ENCODE peak calls at places on chromosome 20, in five cellular contexts. C, N, R, Q and I are unnamed samples.

GRCh38 chr20:62120365-62120762 is 1.9 kb upstream of the LSM14B start:
- DNase-seq in C (no peak), N (no peak), R (no peak), Q (no peak), I (no peak)

GRCh38 chr20:36575066-36575743 is 1.8 kb downstream of the TGIF2 start:
- DNase-seq in C (peak; percentile 29), N (no peak), R (peak; percentile 86), Q (no peak), I (no peak)

GRCh38 chr20:61754976-61755778 is 310.5 kb downstream of the TAF4 start:
- DNase-seq in C (no peak), N (no peak), R (no peak), Q (no peak), I (no peak)

GRCh38 chr20:64257107-64257757 is 1.7 kb downstream of the PCMTD2 start:
- DNase-seq in C (no peak), N (no peak), R (peak; percentile 22), Q (no peak), I (no peak)

GRCh38 chr20:1810926-1811620 is 84.1 kb upstream of the SIRPA start:
- DNase-seq in C (no peak), N (no peak), R (no peak), Q (no peak), I (no peak)

GRCh38 chr20:54062812-54063280 is 7.5 kb downstream of the BCAS1 start:
- DNase-seq in C (peak; percentile 64), N (no peak), R (peak; percentile 48), Q (no peak), I (no peak)

GRCh38 chr20:38893056-38893455 is 33.2 kb upstream of the FAM83D start:
- DNase-seq in C (no peak), N (no peak), R (no peak), Q (no peak), I (no peak)

GRCh38 chr20:35901678-35902544 is 52.4 kb downstream of the SCAND1 start:
- DNase-seq in C (no peak), N (no peak), R (peak; percentile 40), Q (no peak), I (no peak)

GRCh38 chr20:34310481-34311117 is 7.4 kb upstream of the AHCY start:
- DNase-seq in C (no peak), N (no peak), R (no peak), Q (no peak), I (no peak)

GRCh38 chr20:34637245-34638185 is 39.4 kb downstream of the PIGU start:
- DNase-seq in C (no peak), N (no peak), R (no peak), Q (no peak), I (no peak)

GRCh38 chr20:62736407-62737071 is 27.9 kb downstream of the NTSR1 start:
- DNase-seq in C (no peak), N (no peak), R (no peak), Q (no peak), I (no peak)

GRCh38 chr20:36908603-36909002 is 32.7 kb downstream of the TLDC2 start:
- DNase-seq in C (no peak), N (no peak), R (no peak), Q (no peak), I (no peak)

GRCh38 chr20:32397567-32398084 is 39.5 kb downstream of the ASXL1 start:
- DNase-seq in C (no peak), N (no peak), R (no peak), Q (no peak), I (no peak)

GRCh38 chr20:45032781-45033180 is 66.5 kb downstream of the STK4 start:
- DNase-seq in C (no peak), N (no peak), R (no peak), Q (no peak), I (no peak)